ENCODE peak calls at places on chromosome 4, in five cellular contexts. X is Panc1, Q is left lung, T is PC-3, Y is ovary. D is an unnamed sample. For H3K4me1, the result is how much of the 10 kb centered on the place peaks cover.

GRCh38 chr4:140136509-140136908 is 17.5 kb downstream of the MAML3 start:
- DNase-seq in Q (no peak), X (no peak), T (peak), Y (no peak), D (peak)

GRCh38 chr4:128844931-128845330 is 35.4 kb downstream of the JADE1 start:
- DNase-seq in Q (no peak), X (no peak), Y (peak), T (no peak), D (no peak)

GRCh38 chr4:65791111-65791806 is 121.0 kb upstream of the EPHA5 start:
- DNase-seq in X (no peak), Q (no peak), Y (no peak), T (peak), D (no peak)

GRCh38 chr4:129978315-129978714 is 882.4 kb downstream of the C4orf33 start:
- DNase-seq in Y (no peak), T (no peak), X (no peak), Q (no peak), D (no peak)

GRCh38 chr4:16194199-16194598 is 32.1 kb downstream of the TAPT1 start:
- DNase-seq in T (no peak), X (no peak), Q (no peak), Y (no peak), D (no peak)

GRCh38 chr4:143375326-143376073 is 38.8 kb downstream of the GAB1 start:
- DNase-seq in Y (no peak), T (peak), Q (no peak), X (peak), D (no peak)

GRCh38 chr4:187608001-187608421 is 387.6 kb upstream of the ZFP42 start:
- DNase-seq in Q (no peak), X (no peak), Y (no peak), T (peak), D (no peak)

GRCh38 chr4:169283114-169283509 is 12.4 kb upstream of the SH3RF1 start:
- DNase-seq in Q (no peak), T (peak), X (peak), Y (no peak), D (peak)

GRCh38 chr4:156677136-156677535 is 294.5 kb downstream of the PDGFC start:
- DNase-seq in Y (no peak), T (peak), Q (no peak), X (peak), D (peak)

GRCh38 chr4:94605241-94605640 is 152.5 kb upstream of the BMPR1B start:
- DNase-seq in T (no peak), Q (no peak), X (no peak), Y (no peak), D (peak)

GRCh38 chr4:38162240-38162784 is 202.1 kb downstream of the PTTG2 start:
- DNase-seq in Q (no peak), Y (peak), T (peak), X (no peak), D (no peak)

GRCh38 chr4:185697488-185697887 is 114.5 kb downstream of the SORBS2 start:
- DNase-seq in Q (no peak), X (no peak), Y (no peak), T (no peak), D (no peak)

GRCh38 chr4:106395582-106395981 is 27.0 kb upstream of the GIMD1 start:
- DNase-seq in T (no peak), Q (no peak), X (no peak), Y (no peak), D (no peak)

GRCh38 chr4:174058846-174059245 is 224.6 kb downstream of the FBXO8 start:
- DNase-seq in Q (no peak), X (no peak), T (no peak), Y (no peak), D (peak)

GRCh38 chr4:35754047-35754446 is 490.3 kb downstream of the ARAP2 start:
- DNase-seq in Y (no peak), T (no peak), X (no peak), Q (no peak), D (no peak)

GRCh38 chr4:148716361-148717063 is 274.3 kb upstream of the NR3C2 start:
- DNase-seq in X (no peak), Y (no peak), T (peak), Q (no peak), D (no peak)

GRCh38 chr4:140996757-140997156 is 136.5 kb downstream of the RNF150 start:
- DNase-seq in Q (no peak), X (no peak), T (no peak), Y (no peak), D (peak)

GRCh38 chr4:111943796-111944203 is 201.5 kb upstream of the FAM241A start:
- DNase-seq in X (no peak), Q (peak), T (peak), Y (no peak), D (peak)

GRCh38 chr4:55768291-55768690 is 51.3 kb upstream of the EXOC1L start:
- DNase-seq in Q (no peak), T (peak), X (no peak), Y (no peak), D (no peak)

GRCh38 chr4:16686195-16686594 is 212.2 kb downstream of the LDB2 start:
- DNase-seq in Y (no peak), X (no peak), Q (no peak), T (peak), D (no peak)

GRCh38 chr4:23654791-23655190 is 235.1 kb downstream of the PPARGC1A start:
- DNase-seq in X (no peak), Q (no peak), Y (no peak), T (peak), D (no peak)

GRCh38 chr4:147683172-147683571 is 791 bp downstream of the PRMT9 start:
- DNase-seq in X (no peak), T (peak), Q (no peak), Y (no peak), D (peak)

GRCh38 chr4:104763554-104764210 is 269.0 kb upstream of the CXXC4 start:
- DNase-seq in Y (no peak), T (no peak), Q (peak), X (no peak), D (no peak)

GRCh38 chr4:62495039-62495438 is 1294.9 kb downstream of the ADGRL3 start:
- DNase-seq in Y (no peak), T (peak), Q (no peak), X (no peak), D (no peak)

GRCh38 chr4:155618183-155618838 is 48.3 kb upstream of the GUCY1A1 start:
- DNase-seq in Y (no peak), X (no peak), T (no peak), Q (no peak), D (no peak)

GRCh38 chr4:186554890-186555827 is at the start of gene MTNR1A:
- DNase-seq in X (no peak), T (no peak), Q (peak), Y (no peak), D (peak)

GRCh38 chr4:116913451-116913850 is 171.9 kb downstream of the TRAM1L1 start:
- DNase-seq in Y (no peak), Q (no peak), T (no peak), X (no peak), D (no peak)

GRCh38 chr4:114600672-114601071 is 2.1 kb downstream of the UGT8 start:
- DNase-seq in X (no peak), Y (no peak), Q (no peak), T (no peak), D (no peak)
- H3K4me1 ChIP-seq in X (under half), Y (under half), Q (under half), T (under half), D (under half)

GRCh38 chr4:158020734-158021346 is 152.0 kb downstream of the GASK1B start:
- DNase-seq in Y (no peak), T (peak), X (no peak), Q (no peak), D (peak)

GRCh38 chr4:158020175-158020574 is 152.7 kb downstream of the GASK1B start:
- DNase-seq in T (peak), Q (no peak), X (no peak), Y (no peak), D (peak)

DNA sequence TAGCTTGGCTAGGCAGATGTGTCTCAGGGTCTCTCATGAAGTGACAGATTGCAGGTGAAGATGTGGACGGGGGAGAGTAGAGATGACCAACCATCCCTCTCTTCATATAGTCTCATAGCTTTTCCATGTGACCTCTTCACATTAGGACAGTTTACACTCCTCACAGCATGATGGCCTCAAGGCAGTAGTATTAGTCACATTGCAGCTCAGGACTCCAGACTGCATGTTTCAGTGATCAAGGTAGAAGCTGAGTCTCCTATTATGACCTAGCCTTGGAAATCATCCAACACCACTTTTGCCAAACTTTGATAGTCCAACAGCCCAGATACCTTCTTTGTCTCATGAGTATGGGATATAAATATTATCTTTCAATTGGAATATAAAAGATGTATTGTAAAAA is 147.7 kb downstream of the GASK1B start:
- DNase-seq in Q (no peak), T (peak), X (no peak), Y (no peak), D (no peak)
- TF ChIP-seq CTCF in Q (no peak), T (no peak), X (no peak), Y (no peak), D (no peak)

GRCh38 chr4:86973668-86974067 is 38.9 kb downstream of the AFF1 start:
- DNase-seq in Y (no peak), X (no peak), Q (no peak), T (no peak), D (no peak)
- H3K27ac ChIP-seq in Y (no peak), X (no peak), Q (no peak), T (no peak), D (no peak)

GRCh38 chr4:2858451-2859217 is 15.0 kb downstream of the ADD1 start:
- DNase-seq in Y (no peak), T (no peak), X (no peak), Q (no peak), D (no peak)
- H3K4me1 ChIP-seq in Y (under half), T (under half), X (under half), Q (under half), D (half or more)

GRCh38 chr4:60759518-60760245 is 440.4 kb upstream of the ADGRL3 start:
- DNase-seq in T (peak), X (no peak), Q (no peak), Y (no peak), D (no peak)
- TF ChIP-seq CTCF in T (peak), X (no peak), Q (no peak), Y (no peak), D (peak)

GRCh38 chr4:102610476-102610875 is 109.3 kb downstream of the NFKB1 start:
- DNase-seq in X (no peak), T (no peak), Q (no peak), Y (no peak), D (no peak)

GRCh38 chr4:102612195-102612594 is 111.0 kb downstream of the NFKB1 start:
- DNase-seq in Q (no peak), X (no peak), T (no peak), Y (no peak), D (no peak)

GRCh38 chr4:102614801-102615200 is 113.6 kb downstream of the NFKB1 start:
- DNase-seq in T (no peak), X (no peak), Q (no peak), Y (no peak), D (no peak)

GRCh38 chr4:102610007-102610406 is 108.8 kb downstream of the NFKB1 start:
- DNase-seq in Q (no peak), X (no peak), T (peak), Y (no peak), D (peak)

DNA sequence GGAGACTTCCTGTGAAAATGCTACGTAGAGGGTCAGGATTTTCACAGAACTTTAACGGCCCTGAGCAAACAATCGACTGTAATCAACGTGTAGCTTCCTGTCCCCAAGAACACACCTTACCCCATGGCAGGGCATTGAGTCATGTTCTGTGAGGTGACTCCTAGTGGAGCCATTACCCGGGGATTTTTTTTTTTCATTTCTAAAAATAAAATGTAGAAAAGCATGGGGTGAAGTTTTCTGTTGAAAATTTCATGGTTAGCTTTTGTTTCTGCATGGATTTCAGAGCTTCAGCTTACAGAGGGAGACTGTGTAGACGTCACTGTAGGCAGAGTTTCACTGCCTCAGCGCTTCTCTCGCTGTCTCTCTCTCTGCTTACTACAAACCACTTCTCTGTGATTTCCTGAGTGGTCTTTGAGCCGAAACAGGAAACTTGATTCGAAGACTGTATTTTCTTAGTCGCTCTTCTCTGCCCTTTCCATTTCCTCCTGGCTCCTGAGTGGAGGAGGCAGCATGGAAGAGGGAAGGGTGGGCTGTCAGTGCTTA is 111.7 kb downstream of the NFKB1 start:
- DNase-seq in T (peak), X (no peak), Y (no peak), Q (no peak), D (no peak)
- H3K27ac ChIP-seq in T (peak), X (no peak), Y (no peak), Q (peak), D (no peak)

GRCh38 chr4:66829310-66829709 is 716.0 kb downstream of the CENPC start:
- DNase-seq in T (peak), Y (no peak), X (no peak), Q (no peak), D (no peak)
- H3K4me1 ChIP-seq in T (under half), Y (under half), X (under half), Q (under half), D (under half)

D was measured in cardiac muscle cell.